ENCODE peak calls at places on chromosomes 13 and 19, in five cellular contexts. J is K562, T is HepG2, Z is SK-N-SH, W is GM12878. F is an unnamed sample.

GRCh38 chr19:1110809-1111640 is 7.2 kb downstream of the GPX4 start:
- DNase-seq in Z (no peak), J (no peak), T (no peak), W (no peak), F (no peak)

GRCh38 chr13:47175172-47175806 is 278.4 kb upstream of the HTR2A start:
- DNase-seq in W (no peak), Z (no peak), T (no peak), J (no peak), F (no peak)

GRCh38 chr13:39051157-39051556 is 12.9 kb downstream of the NHLRC3 start:
- DNase-seq in J (no peak), T (peak), W (no peak), Z (peak), F (peak)

GRCh38 chr13:98184796-98185195 is 7.7 kb upstream of the RNF113B start:
- DNase-seq in J (no peak), Z (no peak), T (no peak), W (no peak), F (no peak)

GRCh38 chr19:13172335-13173128 is 22.3 kb downstream of the IER2 start:
- DNase-seq in J (peak), T (no peak), Z (peak), W (no peak), F (peak)

GRCh38 chr13:96020155-96020575 is 33.0 kb downstream of the UGGT2 start:
- DNase-seq in J (peak), Z (peak), W (peak), T (peak), F (peak)

GRCh38 chr19:47155141-47155540 is 24.5 kb downstream of the SAE1 start:
- DNase-seq in Z (no peak), T (no peak), W (no peak), J (no peak), F (no peak)

GRCh38 chr13:112850273-112850672 is 118.7 kb upstream of the MCF2L start:
- DNase-seq in J (no peak), T (no peak), Z (no peak), W (no peak), F (no peak)

GRCh38 chr19:49515767-49516166 is 3.3 kb downstream of the FCGRT start:
- DNase-seq in W (no peak), T (no peak), Z (no peak), J (no peak), F (no peak)

GRCh38 chr19:33814181-33815165 is 17.8 kb downstream of the KCTD15 start:
- DNase-seq in W (no peak), J (no peak), T (no peak), Z (peak), F (no peak)

GRCh38 chr13:62747629-62748028 is 1332.0 kb upstream of the PCDH20 start:
- DNase-seq in W (no peak), Z (no peak), J (no peak), T (no peak), F (peak)

GRCh38 chr19:31548941-31549340 is 199.7 kb upstream of the TSHZ3 start:
- DNase-seq in Z (no peak), J (peak), T (no peak), W (no peak), F (peak)

GRCh38 chr19:4052114-4052992 is 14.3 kb downstream of the ZBTB7A start:
- DNase-seq in Z (no peak), T (peak), W (no peak), J (no peak), F (no peak)

GRCh38 chr13:60351326-60351725 is 45.7 kb upstream of the TDRD3 start:
- DNase-seq in Z (peak), W (no peak), T (no peak), J (no peak), F (no peak)

GRCh38 chr19:32928806-32929205 is 43.0 kb downstream of the CEP89 start:
- DNase-seq in W (no peak), J (no peak), T (peak), Z (no peak), F (no peak)

GRCh38 chr13:108827637-108828036 is 198.2 kb downstream of the MYO16 start:
- DNase-seq in W (no peak), J (no peak), Z (peak), T (no peak), F (no peak)

GRCh38 chr19:5775668-5776309 is 8.8 kb downstream of the PRR22 start:
- DNase-seq in J (no peak), T (no peak), W (no peak), Z (no peak), F (no peak)

GRCh38 chr19:1445932-1446712 is 3.8 kb upstream of the APC2 start:
- DNase-seq in T (no peak), W (no peak), J (peak), Z (peak), F (peak)

GRCh38 chr19:3639479-3639878 is 12.9 kb upstream of the CACTIN start:
- DNase-seq in T (no peak), Z (no peak), J (no peak), W (no peak), F (no peak)

DNA sequence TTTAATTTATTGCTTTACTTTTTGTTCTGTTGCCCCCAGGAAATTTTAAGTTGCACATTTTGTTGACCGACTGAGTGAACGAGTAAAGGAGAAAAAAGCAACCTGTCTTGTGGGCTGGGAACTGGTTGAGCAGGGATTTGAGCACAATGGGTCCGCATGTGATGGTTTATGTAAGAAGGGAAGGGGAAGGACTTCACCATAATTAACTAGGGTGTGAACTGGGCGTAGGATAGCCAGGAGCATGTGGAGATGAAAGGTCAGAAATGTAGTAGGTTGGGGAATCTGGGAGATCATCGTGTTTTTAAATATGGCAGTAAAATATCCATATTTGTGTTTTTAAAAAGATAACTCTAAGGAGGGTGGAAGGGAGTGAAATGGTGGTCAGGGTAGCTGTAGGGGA is 99.9 kb downstream of the GPC5 start:
- DNase-seq in W (no peak), J (no peak), Z (no peak), T (no peak), F (no peak)
- TF ChIP-seq FOXM1 in W (no peak), J (no peak), Z (no peak), T (no peak), F (no peak)

GRCh38 chr19:28614634-28615545 is 598.1 kb downstream of the UQCRFS1 start:
- DNase-seq in W (no peak), T (no peak), J (no peak), Z (no peak), F (no peak)
- TF ChIP-seq FOXM1 in W (no peak), T (no peak), J (no peak), Z (no peak), F (no peak)

GRCh38 chr13:110464547-110465343 is 96.8 kb downstream of the RAB20 start:
- DNase-seq in J (no peak), T (no peak), Z (no peak), W (no peak), F (no peak)

GRCh38 chr13:110467516-110467915 is 94.0 kb downstream of the RAB20 start:
- DNase-seq in W (no peak), T (no peak), Z (no peak), J (no peak), F (no peak)

GRCh38 chr13:110466261-110466660 is 95.3 kb downstream of the RAB20 start:
- DNase-seq in T (no peak), J (no peak), Z (no peak), W (no peak), F (no peak)

GRCh38 chr13:110463876-110464510 is 97.5 kb downstream of the RAB20 start:
- DNase-seq in T (no peak), W (no peak), Z (no peak), J (no peak), F (no peak)

DNA sequence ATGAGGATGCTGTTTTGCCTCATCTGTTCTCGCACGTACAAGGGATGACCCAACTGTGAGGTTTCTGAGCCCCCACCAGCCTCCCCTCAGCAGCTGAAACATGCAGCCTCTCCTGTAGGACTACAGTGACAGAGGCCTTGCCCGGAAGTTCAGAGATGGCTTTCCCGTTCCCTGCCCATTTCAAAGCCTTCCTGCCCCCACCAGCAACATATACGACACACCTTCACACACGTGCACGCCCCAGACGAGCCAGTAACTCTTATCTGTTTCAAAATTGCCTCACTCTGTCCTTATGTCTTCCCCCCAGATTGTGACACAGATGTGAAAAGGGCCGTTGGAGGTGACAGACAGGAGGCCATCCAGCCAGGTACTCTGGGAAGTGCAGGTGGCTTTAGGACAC is 95.8 kb downstream of the RAB20 start:
- DNase-seq in J (no peak), W (no peak), T (no peak), Z (no peak), F (no peak)
- TF ChIP-seq FOXM1 in J (no peak), W (no peak), T (no peak), Z (no peak), F (no peak)

GRCh38 chr13:51286135-51287002 is 53.1 kb upstream of the SERPINE3 start:
- DNase-seq in T (peak), W (peak), Z (peak), J (peak), F (peak)
- TF ChIP-seq FOXM1 in T (no peak), W (no peak), Z (no peak), J (no peak), F (no peak)

GRCh38 chr13:30697177-30697953 is 38.0 kb upstream of the ALOX5AP start:
- DNase-seq in J (no peak), W (no peak), Z (no peak), T (no peak), F (no peak)

GRCh38 chr13:30698488-30699005 is 36.8 kb upstream of the ALOX5AP start:
- DNase-seq in Z (no peak), J (no peak), W (no peak), T (no peak), F (no peak)

GRCh38 chr13:30700364-30700763 is 35.0 kb upstream of the ALOX5AP start:
- DNase-seq in T (no peak), W (no peak), J (no peak), Z (no peak), F (no peak)

GRCh38 chr13:30698023-30698422 is 37.3 kb upstream of the ALOX5AP start:
- DNase-seq in Z (peak), T (no peak), W (no peak), J (no peak), F (no peak)

DNA sequence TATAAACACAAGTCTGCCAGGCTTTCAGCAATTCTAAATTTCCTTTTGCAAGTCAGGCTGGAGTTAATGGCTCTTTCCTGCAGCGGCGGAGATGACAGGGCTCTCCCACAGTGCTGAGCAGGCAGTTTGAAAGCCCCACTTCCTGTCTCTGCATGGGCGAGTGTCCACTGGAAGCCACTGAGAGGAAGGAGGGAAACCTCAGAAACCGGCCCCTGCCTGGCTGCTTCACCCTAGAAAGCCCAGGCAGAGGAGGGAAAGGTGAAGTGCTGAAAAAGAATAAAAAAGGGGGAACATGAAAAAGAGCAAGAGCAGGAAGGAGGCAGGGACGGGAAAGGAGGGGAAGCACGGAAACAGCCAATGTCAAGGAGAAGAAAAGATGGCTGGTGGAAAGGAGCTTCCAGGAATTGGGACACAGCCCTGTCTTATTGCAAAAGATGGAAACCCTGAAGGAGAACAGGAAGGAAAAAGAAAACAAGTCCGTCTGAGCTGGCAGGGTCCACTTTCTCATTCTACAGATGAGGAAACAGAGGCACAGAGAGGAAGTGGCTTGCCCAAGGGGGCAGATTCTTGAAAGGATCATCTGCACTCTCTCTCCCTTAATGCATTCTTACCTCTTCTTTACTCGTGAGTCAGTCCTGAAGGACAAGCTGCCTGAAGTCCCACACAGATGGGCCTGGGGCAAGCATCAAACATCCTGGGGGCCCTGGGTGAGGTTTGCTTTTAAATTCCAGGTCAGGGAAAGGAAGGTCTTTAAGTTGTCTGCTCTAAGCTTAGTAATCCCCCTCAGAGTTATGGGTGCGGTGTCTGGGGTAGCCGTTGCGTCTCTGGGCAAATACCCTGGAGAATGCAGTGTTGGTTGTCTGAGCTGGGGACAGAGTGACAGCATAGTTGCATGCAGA is 38.8 kb upstream of the ALOX5AP start:
- DNase-seq in Z (no peak), J (no peak), W (no peak), T (no peak), F (no peak)
- TF ChIP-seq FOXM1 in Z (no peak), J (no peak), W (no peak), T (no peak), F (no peak)

GRCh38 chr19:42423462-42424344 is 3.5 kb downstream of the LIPE start:
- DNase-seq in T (no peak), Z (peak), J (no peak), W (no peak), F (peak)
- TF ChIP-seq FOXM1 in T (no peak), Z (no peak), J (no peak), W (no peak), F (no peak)

DNA sequence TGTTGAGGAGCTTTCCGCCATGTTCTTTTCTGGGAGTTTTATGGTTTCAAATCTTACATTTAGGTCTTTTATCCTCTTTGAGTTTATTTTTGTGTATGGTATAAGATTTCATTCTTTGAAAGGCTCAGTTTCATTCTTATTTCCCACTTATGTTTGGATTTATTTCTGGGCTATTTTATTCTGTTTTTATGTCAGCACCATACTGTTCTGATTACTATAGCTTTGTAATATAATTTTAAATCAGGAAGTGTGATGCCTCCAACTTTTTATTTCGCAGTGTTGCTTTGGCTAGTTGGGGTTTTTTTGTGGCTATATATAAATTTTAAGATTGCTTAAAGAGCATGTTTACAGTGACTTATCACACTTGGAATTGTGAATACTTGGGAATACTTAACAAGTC is 135.1 kb downstream of the SIPA1L3 start:
- DNase-seq in W (no peak), Z (no peak), J (no peak), T (no peak), F (no peak)
- TF ChIP-seq FOXM1 in W (no peak), Z (no peak), J (no peak), T (no peak), F (no peak)

GRCh38 chr13:40494513-40494912 is 171.9 kb downstream of the FOXO1 start:
- DNase-seq in J (no peak), T (no peak), W (no peak), Z (no peak), F (no peak)
- TF ChIP-seq FOXM1 in J (no peak), T (no peak), W (no peak), Z (no peak), F (no peak)

F was measured in HEK293T.